ENCODE peak calls at places on chromosomes 16 and 17, in four cellular contexts. U is breast epithelium, D is tibial artery, A is uterus. J is an unnamed sample.
A peak's percentile ranks its signal among the peaks of the same experiment; 100 is the strongest.

GRCh38 chr16:81466351-81466960 is 21.8 kb downstream of the CMIP start:
- DNase-seq in A (no peak), D (peak; percentile 76), U (no peak), J (no peak)

GRCh38 chr17:63479495-63480184 is 2.8 kb downstream of the ACE start:
- DNase-seq in D (no peak), U (no peak), A (no peak), J (no peak)

GRCh38 chr17:32588982-32589381 is 102.2 kb downstream of the CDK5R1 start:
- DNase-seq in D (no peak), A (no peak), U (no peak), J (no peak)

GRCh38 chr16:86459266-86459665 is 51.1 kb upstream of the FOXF1 start:
- DNase-seq in U (no peak), A (no peak), D (no peak), J (no peak)

GRCh38 chr16:70695351-70696070 is 9.7 kb upstream of the MTSS2 start:
- DNase-seq in U (no peak), A (no peak), D (no peak), J (no peak)

GRCh38 chr16:74726736-74727135 is 26.1 kb upstream of the MLKL start:
- DNase-seq in U (no peak), A (no peak), D (no peak), J (no peak)

GRCh38 chr16:1992475-1993292 is 2.9 kb downstream of the SYNGR3 start:
- DNase-seq in D (no peak), U (no peak), A (no peak), J (no peak)

GRCh38 chr16:68369697-68370096 is 58.9 kb downstream of the PRMT7 start:
- DNase-seq in A (no peak), U (no peak), D (no peak), J (no peak)

DNA sequence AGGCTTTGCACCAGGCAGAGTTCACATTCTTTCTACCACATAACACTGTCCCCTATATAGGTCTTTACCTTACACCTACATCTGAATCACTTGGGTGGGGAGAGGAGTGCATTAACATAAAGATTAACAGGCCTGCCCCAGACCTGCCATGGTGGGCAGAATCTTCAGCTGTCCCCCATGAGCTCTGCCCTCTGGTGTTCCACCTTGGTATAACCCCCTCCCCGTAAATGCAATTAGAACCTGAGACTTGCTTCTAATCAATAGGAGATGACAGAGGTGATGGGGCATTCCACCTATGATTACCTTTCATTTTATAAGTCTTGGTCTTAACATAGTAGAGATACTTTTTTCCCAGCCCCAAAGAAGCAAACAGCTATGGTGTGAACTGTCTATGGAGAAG is 20.4 kb upstream of the GRIN2A start:
- DNase-seq in U (no peak), D (no peak), A (no peak), J (no peak)
- TF ChIP-seq CTCF in U (no peak), D (no peak), A (no peak), J (no peak)

DNA sequence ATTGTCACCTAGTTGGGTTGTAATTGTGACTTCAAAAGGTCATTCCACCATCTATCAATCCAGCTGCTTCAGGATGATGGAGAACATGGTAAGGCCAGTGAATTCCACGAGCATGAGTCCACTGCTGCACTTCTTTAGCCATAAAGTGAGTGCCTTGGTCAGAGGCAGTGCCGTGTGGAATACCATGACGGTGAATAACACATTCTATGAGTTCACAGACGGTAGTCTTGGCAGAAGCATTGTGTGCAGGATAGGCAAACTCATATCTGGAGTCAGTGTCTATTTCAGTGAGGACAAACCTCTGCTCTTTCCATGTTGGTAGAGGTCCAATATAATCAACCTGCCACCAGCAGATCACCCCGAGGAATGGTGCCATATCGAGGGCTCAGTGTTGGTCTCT is 650.9 kb downstream of the KCNJ2 start:
- DNase-seq in A (no peak), U (no peak), D (no peak), J (no peak)
- H3K27me3 ChIP-seq in A (no peaks in the 10 kb centered on the region), U (no peaks in the 10 kb centered on the region), D (no peaks in the 10 kb centered on the region), J (no peaks in the 10 kb centered on the region)

GRCh38 chr17:80942360-80943345 is 49.0 kb upstream of the CHMP6 start:
- DNase-seq in A (peak; percentile 99), D (peak; percentile 97), U (peak; percentile 87), J (peak; percentile 96)
- TF ChIP-seq CTCF in A (no peak), D (no peak), U (no peak), J (peak; percentile 24)

GRCh38 chr17:29066603-29067002 is 23.7 kb downstream of the PIPOX start:
- DNase-seq in A (no peak), U (no peak), D (no peak), J (no peak)
- H3K27me3 ChIP-seq in A (no peaks in the 10 kb centered on the region), U (no peaks in the 10 kb centered on the region), D (peaks cover 30% of the 10 kb centered on the region), J (no peaks in the 10 kb centered on the region)

J was measured in tibial nerve.